ENCODE peak calls at places on chromosomes 3 and 15, in eight cellular contexts. One of them, this sample, is unnamed.

GRCh38 chr3:145124886-145125285 is 1036.1 kb downstream of the PLOD2 start:
- DNase-seq in foreskin fibroblast: no peak
- DNase-seq in upper lobe of right lung: no peak
- DNase-seq in sigmoid colon: no peak
- DNase-seq in MM.1S: no peak
- DNase-seq in dorsolateral prefrontal cortex: no peak
- DNase-seq in AG09309: no peak
- DNase-seq in fibroblast of mammary gland: no peak
- DNase-seq in this sample: no peak

GRCh38 chr3:63193647-63194046 is 84.5 kb upstream of the SYNPR start:
- DNase-seq in foreskin fibroblast: peak; percentile 4
- DNase-seq in upper lobe of right lung: no peak
- DNase-seq in sigmoid colon: no peak
- DNase-seq in dorsolateral prefrontal cortex: no peak
- DNase-seq in MM.1S: peak; percentile 48
- DNase-seq in AG09309: peak; percentile 11
- DNase-seq in fibroblast of mammary gland: peak; percentile 50
- DNase-seq in this sample: peak; percentile 38

GRCh38 chr15:58770519-58770856 is 614 bp upstream of the MINDY2 start:
- DNase-seq in sigmoid colon: no peak
- DNase-seq in upper lobe of right lung: no peak
- DNase-seq in AG09309: peak; percentile 71
- DNase-seq in MM.1S: peak; percentile 62
- DNase-seq in fibroblast of mammary gland: peak; percentile 84
- DNase-seq in foreskin fibroblast: peak; percentile 72
- DNase-seq in dorsolateral prefrontal cortex: peak; percentile 24
- DNase-seq in this sample: peak; percentile 89

GRCh38 chr3:73405853-73406252 is 218.9 kb downstream of the PDZRN3 start:
- DNase-seq in fibroblast of mammary gland: peak; percentile 77
- DNase-seq in AG09309: peak; percentile 11
- DNase-seq in MM.1S: no peak
- DNase-seq in upper lobe of right lung: no peak
- DNase-seq in foreskin fibroblast: peak; percentile 54
- DNase-seq in sigmoid colon: no peak
- DNase-seq in dorsolateral prefrontal cortex: no peak
- DNase-seq in this sample: peak; percentile 70

GRCh38 chr3:197186887-197187588 is 111.4 kb downstream of the DLG1 start:
- DNase-seq in sigmoid colon: no peak
- DNase-seq in upper lobe of right lung: no peak
- DNase-seq in AG09309: no peak
- DNase-seq in foreskin fibroblast: peak; percentile 33
- DNase-seq in dorsolateral prefrontal cortex: peak; percentile 40
- DNase-seq in fibroblast of mammary gland: peak; percentile 76
- DNase-seq in MM.1S: peak; percentile 76
- DNase-seq in this sample: peak; percentile 57

GRCh38 chr15:67750371-67750770 is 74.9 kb upstream of the SKOR1 start:
- DNase-seq in AG09309: no peak
- DNase-seq in upper lobe of right lung: no peak
- DNase-seq in foreskin fibroblast: no peak
- DNase-seq in fibroblast of mammary gland: peak; percentile 22
- DNase-seq in MM.1S: no peak
- DNase-seq in dorsolateral prefrontal cortex: no peak
- DNase-seq in sigmoid colon: no peak
- DNase-seq in this sample: no peak

GRCh38 chr3:127065561-127066270 is 82.8 kb downstream of the PLXNA1 start:
- DNase-seq in dorsolateral prefrontal cortex: no peak
- DNase-seq in AG09309: no peak
- DNase-seq in upper lobe of right lung: peak; percentile 30
- DNase-seq in MM.1S: no peak
- DNase-seq in foreskin fibroblast: peak; percentile 36
- DNase-seq in sigmoid colon: peak; percentile 41
- DNase-seq in fibroblast of mammary gland: peak; percentile 69
- DNase-seq in this sample: peak; percentile 84

GRCh38 chr3:126977821-126978220 is 5.1 kb upstream of the PLXNA1 start:
- DNase-seq in sigmoid colon: no peak
- DNase-seq in MM.1S: no peak
- DNase-seq in AG09309: no peak
- DNase-seq in dorsolateral prefrontal cortex: no peak
- DNase-seq in foreskin fibroblast: no peak
- DNase-seq in upper lobe of right lung: no peak
- DNase-seq in fibroblast of mammary gland: no peak
- DNase-seq in this sample: no peak

GRCh38 chr3:101721650-101721917 is 2.8 kb upstream of the CEP97 start:
- DNase-seq in fibroblast of mammary gland: no peak
- DNase-seq in MM.1S: no peak
- DNase-seq in dorsolateral prefrontal cortex: no peak
- DNase-seq in AG09309: no peak
- DNase-seq in sigmoid colon: no peak
- DNase-seq in foreskin fibroblast: no peak
- DNase-seq in upper lobe of right lung: no peak
- DNase-seq in this sample: no peak

GRCh38 chr3:53824795-53825194 is 21.4 kb downstream of the CHDH start:
- DNase-seq in fibroblast of mammary gland: no peak
- DNase-seq in sigmoid colon: peak; percentile 22
- DNase-seq in MM.1S: no peak
- DNase-seq in dorsolateral prefrontal cortex: no peak
- DNase-seq in AG09309: no peak
- DNase-seq in upper lobe of right lung: no peak
- DNase-seq in foreskin fibroblast: no peak
- DNase-seq in this sample: no peak

GRCh38 chr3:58688563-58688962 is 22.0 kb upstream of the FAM3D start:
- DNase-seq in fibroblast of mammary gland: no peak
- DNase-seq in foreskin fibroblast: no peak
- DNase-seq in MM.1S: no peak
- DNase-seq in AG09309: no peak
- DNase-seq in dorsolateral prefrontal cortex: no peak
- DNase-seq in sigmoid colon: no peak
- DNase-seq in upper lobe of right lung: no peak
- DNase-seq in this sample: no peak

GRCh38 chr3:149678365-149678948 is 20.6 kb upstream of the WWTR1 start:
- DNase-seq in foreskin fibroblast: peak; percentile 20
- DNase-seq in upper lobe of right lung: no peak
- DNase-seq in fibroblast of mammary gland: no peak
- DNase-seq in MM.1S: no peak
- DNase-seq in sigmoid colon: no peak
- DNase-seq in dorsolateral prefrontal cortex: no peak
- DNase-seq in AG09309: no peak
- DNase-seq in this sample: no peak

GRCh38 chr3:46948830-46949671 is 27.5 kb downstream of the CCDC12 start:
- DNase-seq in AG09309: no peak
- DNase-seq in fibroblast of mammary gland: no peak
- DNase-seq in foreskin fibroblast: no peak
- DNase-seq in dorsolateral prefrontal cortex: no peak
- DNase-seq in MM.1S: peak; percentile 27
- DNase-seq in upper lobe of right lung: peak; percentile 76
- DNase-seq in sigmoid colon: peak; percentile 65
- DNase-seq in this sample: no peak

GRCh38 chr3:48466386-48467109 is 20.0 kb downstream of the ATRIP start:
- DNase-seq in foreskin fibroblast: no peak
- DNase-seq in upper lobe of right lung: peak; percentile 68
- DNase-seq in dorsolateral prefrontal cortex: peak; percentile 14
- DNase-seq in sigmoid colon: peak; percentile 74
- DNase-seq in MM.1S: peak; percentile 62
- DNase-seq in fibroblast of mammary gland: no peak
- DNase-seq in AG09309: no peak
- DNase-seq in this sample: peak; percentile 9

GRCh38 chr3:30473374-30474051 is 132.9 kb upstream of the TGFBR2 start:
- DNase-seq in upper lobe of right lung: no peak
- DNase-seq in fibroblast of mammary gland: peak; percentile 93
- DNase-seq in dorsolateral prefrontal cortex: no peak
- DNase-seq in AG09309: no peak
- DNase-seq in sigmoid colon: peak; percentile 84
- DNase-seq in MM.1S: no peak
- DNase-seq in foreskin fibroblast: peak; percentile 86
- DNase-seq in this sample: peak; percentile 92

GRCh38 chr3:148229107-148229506 is 468.6 kb upstream of the AGTR1 start:
- DNase-seq in upper lobe of right lung: no peak
- DNase-seq in MM.1S: peak; percentile 55
- DNase-seq in AG09309: no peak
- DNase-seq in sigmoid colon: no peak
- DNase-seq in dorsolateral prefrontal cortex: no peak
- DNase-seq in fibroblast of mammary gland: no peak
- DNase-seq in foreskin fibroblast: no peak
- DNase-seq in this sample: no peak

GRCh38 chr3:163261056-163261455 is 1764.4 kb downstream of the OTOL1 start:
- DNase-seq in upper lobe of right lung: no peak
- DNase-seq in fibroblast of mammary gland: peak; percentile 60
- DNase-seq in AG09309: no peak
- DNase-seq in sigmoid colon: no peak
- DNase-seq in MM.1S: no peak
- DNase-seq in foreskin fibroblast: no peak
- DNase-seq in dorsolateral prefrontal cortex: no peak
- DNase-seq in this sample: no peak

GRCh38 chr3:107969994-107970896 is 120.6 kb downstream of the CD47 start:
- DNase-seq in MM.1S: peak; percentile 13
- DNase-seq in sigmoid colon: no peak
- DNase-seq in fibroblast of mammary gland: no peak
- DNase-seq in foreskin fibroblast: no peak
- DNase-seq in dorsolateral prefrontal cortex: no peak
- DNase-seq in upper lobe of right lung: no peak
- DNase-seq in AG09309: no peak
- DNase-seq in this sample: no peak

GRCh38 chr3:152399374-152399773 is 130.6 kb downstream of the MBNL1 start:
- DNase-seq in dorsolateral prefrontal cortex: no peak
- DNase-seq in fibroblast of mammary gland: peak; percentile 78
- DNase-seq in foreskin fibroblast: peak; percentile 56
- DNase-seq in upper lobe of right lung: no peak
- DNase-seq in AG09309: no peak
- DNase-seq in MM.1S: no peak
- DNase-seq in sigmoid colon: no peak
- DNase-seq in this sample: peak; percentile 74

GRCh38 chr3:31934866-31935265 is 46.2 kb downstream of the OSBPL10 start:
- DNase-seq in dorsolateral prefrontal cortex: no peak
- DNase-seq in foreskin fibroblast: no peak
- DNase-seq in MM.1S: no peak
- DNase-seq in upper lobe of right lung: no peak
- DNase-seq in AG09309: no peak
- DNase-seq in sigmoid colon: no peak
- DNase-seq in fibroblast of mammary gland: no peak
- DNase-seq in this sample: no peak

GRCh38 chr3:107235923-107236315 is 141.3 kb upstream of the CCDC54 start:
- DNase-seq in foreskin fibroblast: peak; percentile 89
- DNase-seq in MM.1S: peak; percentile 79
- DNase-seq in AG09309: peak; percentile 59
- DNase-seq in sigmoid colon: peak; percentile 64
- DNase-seq in dorsolateral prefrontal cortex: peak; percentile 70
- DNase-seq in fibroblast of mammary gland: peak; percentile 95
- DNase-seq in upper lobe of right lung: no peak
- DNase-seq in this sample: peak; percentile 77

GRCh38 chr15:86263235-86263634 is 183.6 kb downstream of the AGBL1 start:
- DNase-seq in upper lobe of right lung: no peak
- DNase-seq in AG09309: no peak
- DNase-seq in foreskin fibroblast: no peak
- DNase-seq in fibroblast of mammary gland: no peak
- DNase-seq in dorsolateral prefrontal cortex: no peak
- DNase-seq in sigmoid colon: no peak
- DNase-seq in MM.1S: no peak
- DNase-seq in this sample: no peak

GRCh38 chr3:184357248-184358139 is 3.9 kb downstream of the CLCN2 start:
- DNase-seq in sigmoid colon: no peak
- DNase-seq in MM.1S: no peak
- DNase-seq in dorsolateral prefrontal cortex: no peak
- DNase-seq in AG09309: no peak
- DNase-seq in foreskin fibroblast: no peak
- DNase-seq in fibroblast of mammary gland: no peak
- DNase-seq in upper lobe of right lung: no peak
- DNase-seq in this sample: no peak

GRCh38 chr15:74463634-74464033 is 2.7 kb upstream of the UBL7 start:
- DNase-seq in upper lobe of right lung: no peak
- DNase-seq in MM.1S: no peak
- DNase-seq in foreskin fibroblast: no peak
- DNase-seq in sigmoid colon: no peak
- DNase-seq in dorsolateral prefrontal cortex: no peak
- DNase-seq in AG09309: no peak
- DNase-seq in fibroblast of mammary gland: no peak
- DNase-seq in this sample: no peak
- H3K4me3 ChIP-seq in upper lobe of right lung: no peak overlapping the region
- H3K4me3 ChIP-seq in MM.1S: no peak overlapping the region
- H3K4me3 ChIP-seq in foreskin fibroblast: no peak overlapping the region
- H3K4me3 ChIP-seq in sigmoid colon: no peak overlapping the region
- H3K4me3 ChIP-seq in dorsolateral prefrontal cortex: no peak overlapping the region
- H3K4me3 ChIP-seq in AG09309: no peak overlapping the region
- H3K4me3 ChIP-seq in fibroblast of mammary gland: no peak overlapping the region
- H3K4me3 ChIP-seq in this sample: no peak overlapping the region

DNA sequence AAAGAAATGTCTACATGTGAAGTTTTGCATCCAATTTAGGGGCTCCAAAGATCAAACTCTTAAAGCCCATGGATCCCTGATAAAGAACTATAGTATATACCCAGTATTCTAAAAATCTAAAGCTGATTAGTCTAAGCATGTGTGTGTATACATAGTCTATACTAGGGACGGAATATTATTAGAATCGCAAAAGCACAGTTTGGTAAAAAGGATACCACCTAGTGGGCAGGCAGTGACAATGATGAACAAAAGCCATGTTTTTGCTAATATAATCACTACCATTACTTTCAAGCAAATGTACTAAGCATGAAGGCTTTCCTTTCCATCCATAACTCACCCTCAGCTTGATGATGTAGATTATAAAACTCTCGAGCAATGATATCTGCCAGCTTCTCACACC is 16.5 kb downstream of the POLQ start:
- DNase-seq in sigmoid colon: no peak
- DNase-seq in MM.1S: no peak
- DNase-seq in foreskin fibroblast: no peak
- DNase-seq in dorsolateral prefrontal cortex: no peak
- DNase-seq in upper lobe of right lung: no peak
- DNase-seq in AG09309: no peak
- DNase-seq in fibroblast of mammary gland: peak; percentile 35
- DNase-seq in this sample: peak; percentile 22
- TF ChIP-seq CTCF in sigmoid colon: no peak
- TF ChIP-seq CTCF in MM.1S: peak; percentile 21
- TF ChIP-seq CTCF in foreskin fibroblast: peak; percentile 50
- TF ChIP-seq CTCF in dorsolateral prefrontal cortex: no peak
- TF ChIP-seq CTCF in upper lobe of right lung: peak; percentile 29
- TF ChIP-seq CTCF in AG09309: peak; percentile 56
- TF ChIP-seq CTCF in fibroblast of mammary gland: peak; percentile 59
- TF ChIP-seq CTCF in this sample: peak; percentile 67

GRCh38 chr15:70033529-70034140 is 64.1 kb downstream of the TLE3 start:
- DNase-seq in upper lobe of right lung: no peak
- DNase-seq in sigmoid colon: peak; percentile 64
- DNase-seq in AG09309: peak; percentile 2
- DNase-seq in fibroblast of mammary gland: peak; percentile 50
- DNase-seq in MM.1S: no peak
- DNase-seq in foreskin fibroblast: peak; percentile 50
- DNase-seq in dorsolateral prefrontal cortex: no peak
- DNase-seq in this sample: peak; percentile 78
- H3K4me3 ChIP-seq in upper lobe of right lung: no peak overlapping the region
- H3K4me3 ChIP-seq in sigmoid colon: no peak overlapping the region
- H3K4me3 ChIP-seq in AG09309: no peak overlapping the region
- H3K4me3 ChIP-seq in fibroblast of mammary gland: no peak overlapping the region
- H3K4me3 ChIP-seq in MM.1S: no peak overlapping the region
- H3K4me3 ChIP-seq in foreskin fibroblast: peak overlapping the region; percentile 10
- H3K4me3 ChIP-seq in dorsolateral prefrontal cortex: no peak overlapping the region
- H3K4me3 ChIP-seq in this sample: peak overlapping the region; percentile 38

GRCh38 chr15:53721334-53722087 is 38.0 kb downstream of the WDR72 start:
- DNase-seq in AG09309: no peak
- DNase-seq in MM.1S: no peak
- DNase-seq in foreskin fibroblast: no peak
- DNase-seq in fibroblast of mammary gland: no peak
- DNase-seq in upper lobe of right lung: no peak
- DNase-seq in sigmoid colon: no peak
- DNase-seq in dorsolateral prefrontal cortex: no peak
- DNase-seq in this sample: no peak

GRCh38 chr15:53713218-53713617 is 46.2 kb downstream of the WDR72 start:
- DNase-seq in foreskin fibroblast: no peak
- DNase-seq in dorsolateral prefrontal cortex: no peak
- DNase-seq in MM.1S: no peak
- DNase-seq in upper lobe of right lung: no peak
- DNase-seq in sigmoid colon: no peak
- DNase-seq in fibroblast of mammary gland: no peak
- DNase-seq in AG09309: no peak
- DNase-seq in this sample: no peak

GRCh38 chr15:53716909-53717878 is 42.3 kb downstream of the WDR72 start:
- DNase-seq in AG09309: no peak
- DNase-seq in upper lobe of right lung: no peak
- DNase-seq in dorsolateral prefrontal cortex: no peak
- DNase-seq in sigmoid colon: no peak
- DNase-seq in fibroblast of mammary gland: peak; percentile 4
- DNase-seq in MM.1S: peak; percentile 32
- DNase-seq in foreskin fibroblast: no peak
- DNase-seq in this sample: no peak
- TF ChIP-seq CTCF in AG09309: no peak
- TF ChIP-seq CTCF in upper lobe of right lung: peak; percentile 15
- TF ChIP-seq CTCF in dorsolateral prefrontal cortex: peak; percentile 43
- TF ChIP-seq CTCF in sigmoid colon: no peak
- TF ChIP-seq CTCF in fibroblast of mammary gland: peak; percentile 18
- TF ChIP-seq CTCF in MM.1S: peak; percentile 34
- TF ChIP-seq CTCF in foreskin fibroblast: no peak
- TF ChIP-seq CTCF in this sample: peak; percentile 11